ENCODE peak calls at places on chromosomes 4 and X, in six cellular contexts. H is IMR-90, I is SK-N-SH, N is bronchial epithelial cell, C is lung, Y is astrocyte of the spinal cord. W is an unnamed sample.

GRCh38 chrX:15576019-15576418 is 24.7 kb downstream of the ACE2 start:
- DNase-seq in H (peak; percentile 23), I (no peak), N (no peak), C (no peak), Y (peak; percentile 7), W (no peak)

GRCh38 chr4:8872402-8873291 is 1.0 kb upstream of the HMX1 start:
- DNase-seq in H (no peak), I (peak; percentile 74), N (no peak), C (no peak), Y (no peak), W (no peak)

GRCh38 chrX:150773634-150774033 is 80.4 kb downstream of the MTMR1 start:
- DNase-seq in H (no peak), I (no peak), N (no peak), C (no peak), Y (no peak), W (no peak)

GRCh38 chr4:80989921-80990544 is 40.5 kb upstream of the BMP3 start:
- DNase-seq in H (peak; percentile 73), I (peak; percentile 5), N (peak; percentile 65), C (no peak), Y (peak; percentile 73), W (peak; percentile 35)

GRCh38 chr4:164977243-164978164 is at the start of gene TRIM61:
- DNase-seq in H (peak; percentile 54), I (peak; percentile 11), N (no peak), C (peak; percentile 62), Y (no peak), W (no peak)

GRCh38 chr4:113998531-113998930 is 19.1 kb upstream of the ARSJ start:
- DNase-seq in H (no peak), I (no peak), N (no peak), C (no peak), Y (no peak), W (peak; percentile 65)

GRCh38 chr4:6524436-6524835 is 50.6 kb upstream of the MAN2B2 start:
- DNase-seq in H (no peak), I (no peak), N (no peak), C (no peak), Y (no peak), W (no peak)

GRCh38 chrX:53281321-53281822 is at the start of gene IQSEC2:
- DNase-seq in H (peak; percentile 77), I (no peak), N (peak; percentile 65), C (peak; percentile 87), Y (peak; percentile 85), W (peak; percentile 74)

GRCh38 chrX:136781180-136781797 is 557 bp upstream of the ARHGEF6 start:
- DNase-seq in H (no peak), I (no peak), N (no peak), C (no peak), Y (no peak), W (peak; percentile 56)

GRCh38 chr4:121998024-121998423 is 46.2 kb upstream of the TRPC3 start:
- DNase-seq in H (no peak), I (no peak), N (peak; percentile 25), C (no peak), Y (no peak), W (peak; percentile 41)

GRCh38 chrX:42149281-42149680 is 225.9 kb upstream of the CASK start:
- DNase-seq in H (no peak), I (no peak), N (peak; percentile 11), C (no peak), Y (no peak), W (no peak)

GRCh38 chr4:35604252-35604651 is 640.1 kb downstream of the ARAP2 start:
- DNase-seq in H (no peak), I (no peak), N (no peak), C (no peak), Y (no peak), W (no peak)

GRCh38 chrX:153669174-153669890 is 4.3 kb downstream of the PNCK start:
- DNase-seq in H (no peak), I (peak; percentile 83), N (no peak), C (no peak), Y (no peak), W (no peak)

GRCh38 chr4:184282895-184283654 is 65.4 kb upstream of the ENPP6 start:
- DNase-seq in H (no peak), I (no peak), N (no peak), C (no peak), Y (no peak), W (no peak)

GRCh38 chr4:184280591-184281071 is 63.0 kb upstream of the ENPP6 start:
- DNase-seq in H (no peak), I (no peak), N (no peak), C (no peak), Y (no peak), W (no peak)

GRCh38 chr4:184281231-184282139 is 63.8 kb upstream of the ENPP6 start:
- DNase-seq in H (no peak), I (no peak), N (no peak), C (no peak), Y (no peak), W (no peak)

GRCh38 chr4:184283659-184284335 is 66.1 kb upstream of the ENPP6 start:
- DNase-seq in H (no peak), I (no peak), N (no peak), C (no peak), Y (no peak), W (no peak)

DNA sequence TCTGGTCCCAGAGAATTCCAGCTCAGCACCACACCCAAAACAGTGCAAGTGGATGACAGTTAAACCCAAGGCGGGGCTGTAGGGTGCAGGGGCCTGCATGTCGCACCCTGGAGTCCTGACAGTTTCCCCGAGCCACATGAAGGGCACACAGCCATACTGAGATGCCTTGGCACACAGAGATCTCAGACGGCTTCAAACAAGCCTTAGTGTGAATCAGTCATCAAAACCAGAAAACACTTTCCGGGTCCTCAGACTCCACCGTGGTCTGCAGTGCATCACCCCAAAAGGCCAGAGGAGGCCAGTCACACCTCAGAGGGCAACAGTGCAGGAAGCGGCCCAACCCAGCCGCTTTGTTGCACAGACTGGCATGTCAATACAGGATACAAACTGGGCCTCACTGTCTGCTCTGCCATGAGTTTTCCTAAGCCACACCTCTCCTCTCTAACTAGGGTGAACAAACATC is 64.6 kb upstream of the ENPP6 start:
- DNase-seq in H (no peak), I (no peak), N (peak; percentile 84), C (peak; percentile 41), Y (no peak), W (no peak)
- TF ChIP-seq CTCF in H (no peak), I (no peak), N (peak; percentile 73), C (no peak), Y (no peak), W (no peak)

DNA sequence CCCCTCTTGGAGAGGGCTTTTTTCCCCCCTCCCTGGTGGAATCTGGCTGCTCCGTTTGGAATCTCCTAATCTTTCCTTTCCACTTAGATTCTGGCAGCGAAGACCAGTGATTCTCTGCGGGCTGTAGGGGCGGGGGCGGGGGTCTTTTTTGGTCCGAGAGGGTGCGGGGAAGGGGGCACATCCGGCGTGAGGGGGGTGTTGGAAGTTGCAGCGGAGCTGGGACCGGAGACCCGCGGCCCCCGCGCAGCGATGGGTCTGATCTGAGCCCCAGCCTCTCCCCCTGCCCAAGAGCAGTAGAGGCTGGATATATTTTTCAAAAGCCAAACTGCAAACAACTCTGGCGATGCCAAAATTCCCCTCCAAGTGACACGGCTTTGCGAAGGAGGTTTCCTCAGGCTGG is 307 bp downstream of the GRID2 start:
- DNase-seq in H (no peak), I (peak; percentile 42), N (no peak), C (no peak), Y (no peak), W (no peak)
- H3K4me3 ChIP-seq in H (no peak overlapping the region), I (peak overlapping the region; percentile 49), N (no peak overlapping the region), C (no peak overlapping the region), Y (peak overlapping the region; percentile 36), W (no peak overlapping the region)

GRCh38 chrX:131264053-131264452 is 25.1 kb downstream of the IGSF1 start:
- DNase-seq in H (no peak), I (no peak), N (no peak), C (no peak), Y (no peak), W (no peak)

GRCh38 chrX:131262200-131262599 is 26.9 kb downstream of the IGSF1 start:
- DNase-seq in H (no peak), I (no peak), N (no peak), C (no peak), Y (no peak), W (no peak)

GRCh38 chrX:131264665-131265064 is 24.4 kb downstream of the IGSF1 start:
- DNase-seq in H (no peak), I (no peak), N (no peak), C (no peak), Y (no peak), W (no peak)

DNA sequence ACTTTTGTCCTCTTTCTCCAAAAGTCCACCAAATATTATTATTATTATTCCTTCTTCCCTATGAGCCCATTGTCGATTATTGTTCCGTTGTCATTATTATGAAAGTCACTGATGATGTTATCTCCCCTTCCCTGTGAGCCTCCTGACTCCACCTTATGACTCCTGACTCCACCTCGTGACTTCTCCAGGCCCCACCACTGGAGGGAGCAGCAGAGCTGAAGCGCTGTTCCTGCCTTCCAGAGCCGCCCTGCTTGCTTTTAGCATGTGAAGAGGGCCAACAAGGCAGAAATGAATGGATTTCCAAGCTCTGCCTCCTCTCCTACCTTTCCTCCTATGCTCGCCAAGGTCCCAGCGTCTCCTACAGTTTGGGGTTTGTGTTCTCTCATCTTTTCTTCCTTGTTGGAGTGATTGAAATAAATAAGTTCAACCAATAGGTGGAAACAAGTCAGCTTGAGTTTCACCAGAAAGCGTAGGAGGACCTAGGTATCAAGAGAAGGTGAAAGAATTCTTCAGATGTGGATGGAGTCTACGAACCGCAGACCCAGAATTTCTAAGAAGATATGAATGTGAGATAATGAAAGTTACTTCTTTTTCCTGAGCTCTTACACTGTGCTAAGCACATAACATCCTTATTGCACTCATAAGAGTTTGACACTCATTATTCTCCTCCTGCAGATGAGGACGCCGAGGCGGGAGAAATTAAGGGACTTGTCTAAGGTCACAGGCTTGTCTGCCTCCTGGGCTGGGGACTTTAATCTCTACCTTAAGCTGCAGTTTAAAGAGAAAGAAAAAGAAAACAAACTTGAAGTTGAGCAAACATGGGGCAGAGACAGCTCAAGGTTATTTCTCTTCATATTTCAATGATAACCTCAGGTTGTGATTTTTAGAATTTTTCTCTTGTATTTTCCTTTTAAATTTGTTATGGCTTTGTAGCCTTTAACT is 26.1 kb downstream of the IGSF1 start:
- DNase-seq in H (no peak), I (no peak), N (peak; percentile 0), C (no peak), Y (no peak), W (no peak)
- TF ChIP-seq CTCF in H (no peak), I (peak; percentile 39), N (peak; percentile 2), C (no peak), Y (peak; percentile 8), W (no peak)

DNA sequence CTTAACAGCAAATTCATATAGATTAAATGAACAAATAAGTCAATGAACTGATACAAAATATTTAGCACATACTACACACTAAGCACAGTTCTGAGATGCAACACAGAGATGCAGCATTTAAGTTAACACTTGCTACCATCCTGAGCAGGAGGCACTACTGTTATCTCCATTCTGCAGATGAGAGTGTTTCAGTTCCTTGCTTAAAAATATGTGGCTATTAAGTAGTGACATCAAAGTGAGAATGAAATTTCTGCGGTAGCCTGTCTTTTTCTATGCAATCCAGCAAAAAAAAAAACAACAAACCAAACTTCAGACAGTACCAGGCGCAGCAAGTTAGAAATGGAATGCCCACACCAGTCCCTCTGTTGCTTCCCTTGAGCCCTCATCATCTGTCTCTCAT is 90.8 kb downstream of the SHISA3 start:
- DNase-seq in H (no peak), I (no peak), N (no peak), C (no peak), Y (no peak), W (no peak)
- H3K4me3 ChIP-seq in H (no peak overlapping the region), I (no peak overlapping the region), N (no peak overlapping the region), C (no peak overlapping the region), Y (no peak overlapping the region), W (no peak overlapping the region)

W was measured in foreskin fibroblast.